ENCODE peak calls at places on chromosomes 11 and 22, in four cellular contexts. A is A549, E is psoas muscle, F is fibroblast of lung. M is an unnamed sample.

GRCh38 chr22:38258895-38259294 is 13.9 kb downstream of the TMEM184B start:
- DNase-seq in F (peak), E (no peak), A (no peak), M (no peak)

GRCh38 chr22:35812600-35812999 is 94.9 kb downstream of the APOL5 start:
- DNase-seq in A (no peak), F (no peak), E (no peak), M (no peak)

GRCh38 chr11:63839508-63840355 is 822 bp downstream of the MARK2 start:
- DNase-seq in A (no peak), E (peak), F (no peak), M (no peak)

GRCh38 chr22:38570841-38571364 is 920 bp upstream of the DMC1 start:
- DNase-seq in F (no peak), E (peak), A (peak), M (peak)

GRCh38 chr11:6354651-6355485 is 34.6 kb upstream of the CAVIN3 start:
- DNase-seq in E (no peak), A (no peak), F (no peak), M (no peak)

GRCh38 chr22:20591660-20592310 is 84.4 kb downstream of the MED15 start:
- DNase-seq in F (peak), A (no peak), E (no peak), M (peak)

GRCh38 chr11:33319965-33320813 is 63.0 kb downstream of the HIPK3 start:
- DNase-seq in F (no peak), A (no peak), E (no peak), M (no peak)

GRCh38 chr11:16604784-16605439 is 133.5 kb upstream of the C11orf58 start:
- DNase-seq in E (peak), A (no peak), F (peak), M (peak)

GRCh38 chr11:77093987-77094840 is 8.4 kb upstream of the OMP start:
- DNase-seq in A (no peak), F (no peak), E (peak), M (no peak)

GRCh38 chr11:5891216-5891800 is 1.7 kb upstream of the OR52E5 start:
- DNase-seq in E (no peak), F (peak), A (peak), M (no peak)

GRCh38 chr22:48226026-48227013 is 1463.9 kb downstream of the TBC1D22A start:
- DNase-seq in A (no peak), E (no peak), F (no peak), M (no peak)

GRCh38 chr22:48951836-48952235 is 875.8 kb downstream of the BRD1 start:
- DNase-seq in A (no peak), E (no peak), F (no peak), M (no peak)

GRCh38 chr11:93942176-93942575 is 79.0 kb upstream of the HEPHL1 start:
- DNase-seq in F (peak), E (no peak), A (no peak), M (no peak)

GRCh38 chr22:42617155-42617983 is 2.7 kb upstream of the POLDIP3 start:
- DNase-seq in E (no peak), A (no peak), F (no peak), M (no peak)

GRCh38 chr11:5865826-5866225 is 8.3 kb upstream of the OR52E8 start:
- DNase-seq in A (no peak), E (no peak), F (no peak), M (no peak)

GRCh38 chr11:61828629-61829407 is 718 bp downstream of the FADS2 start:
- DNase-seq in E (peak), A (peak), F (peak), M (no peak)

GRCh38 chr11:27524155-27524554 is 17.6 kb upstream of the LIN7C start:
- DNase-seq in F (peak), A (peak), E (no peak), M (peak)

GRCh38 chr22:37126882-37127281 is 17.4 kb upstream of the TMPRSS6 start:
- DNase-seq in A (no peak), E (no peak), F (no peak), M (no peak)
- TF ChIP-seq CTCF in A (peak), E (no peak), F (no peak), M (peak)

DNA sequence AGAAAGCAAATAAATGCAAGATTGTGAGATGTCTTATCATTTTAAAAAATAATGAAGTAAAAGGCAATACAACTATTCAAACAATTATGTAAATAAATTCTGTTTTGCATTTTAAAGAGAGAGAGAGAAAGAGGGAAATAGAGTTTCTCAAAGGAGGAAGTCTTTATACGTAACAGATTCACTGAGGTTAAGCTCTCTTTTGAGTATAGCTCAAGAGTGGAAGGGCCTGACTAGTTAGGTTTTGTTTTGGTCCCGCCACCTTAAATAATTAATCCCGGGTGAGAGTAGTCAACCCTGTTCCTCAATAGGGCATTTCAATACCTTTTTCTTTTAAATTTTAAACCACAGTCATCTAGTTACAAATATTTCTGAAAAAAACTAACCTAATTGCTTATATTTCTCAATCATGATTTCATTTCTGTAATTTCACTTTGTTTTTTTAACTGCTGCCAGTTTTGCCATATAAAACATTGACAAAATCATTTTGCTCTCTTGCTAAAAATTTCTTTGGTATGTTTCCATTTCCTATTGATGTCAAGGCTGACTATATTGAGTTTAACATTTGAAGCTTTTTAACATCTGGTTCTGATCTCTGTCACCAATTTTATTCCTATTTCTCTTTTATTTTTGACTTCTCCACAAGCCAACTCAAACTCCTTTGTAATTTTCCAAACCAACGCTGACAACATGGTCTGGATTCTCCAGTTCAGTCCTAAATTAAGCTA is 10.2 kb downstream of the OR10D3 start:
- DNase-seq in F (peak), E (no peak), A (no peak), M (no peak)
- TF ChIP-seq CTCF in F (no peak), E (no peak), A (no peak), M (no peak)

GRCh38 chr22:46828323-46829139 is 66.1 kb downstream of the TBC1D22A start:
- DNase-seq in E (no peak), F (no peak), A (peak), M (no peak)

GRCh38 chr22:46829140-46829891 is 66.9 kb downstream of the TBC1D22A start:
- DNase-seq in A (peak), F (peak), E (no peak), M (peak)

GRCh38 chr22:46827072-46827780 is 64.8 kb downstream of the TBC1D22A start:
- DNase-seq in A (no peak), F (no peak), E (no peak), M (no peak)

GRCh38 chr22:46826438-46826837 is 64.0 kb downstream of the TBC1D22A start:
- DNase-seq in F (no peak), A (no peak), E (no peak), M (no peak)

DNA sequence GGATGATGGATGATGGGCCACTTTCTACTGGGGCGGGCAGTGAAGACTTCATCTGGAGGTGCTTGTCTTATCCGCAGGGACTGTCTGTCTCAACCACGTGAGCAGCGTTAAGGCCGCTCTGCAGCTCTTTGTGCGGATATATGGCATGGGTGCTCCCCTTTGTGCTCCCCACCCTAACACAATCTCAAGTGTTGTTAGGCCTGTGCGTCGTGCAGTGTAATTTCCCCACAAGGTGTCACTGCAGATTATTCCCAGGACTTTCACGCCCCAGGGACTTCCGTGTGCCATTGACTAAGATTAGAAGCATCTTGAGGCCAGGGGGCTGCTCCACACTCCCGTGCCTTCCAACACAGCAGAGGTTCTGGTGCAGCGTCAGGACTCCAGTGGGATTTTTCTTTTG is 65.3 kb downstream of the TBC1D22A start:
- DNase-seq in E (no peak), A (peak), F (no peak), M (no peak)
- TF ChIP-seq CTCF in E (no peak), A (no peak), F (no peak), M (peak)

DNA sequence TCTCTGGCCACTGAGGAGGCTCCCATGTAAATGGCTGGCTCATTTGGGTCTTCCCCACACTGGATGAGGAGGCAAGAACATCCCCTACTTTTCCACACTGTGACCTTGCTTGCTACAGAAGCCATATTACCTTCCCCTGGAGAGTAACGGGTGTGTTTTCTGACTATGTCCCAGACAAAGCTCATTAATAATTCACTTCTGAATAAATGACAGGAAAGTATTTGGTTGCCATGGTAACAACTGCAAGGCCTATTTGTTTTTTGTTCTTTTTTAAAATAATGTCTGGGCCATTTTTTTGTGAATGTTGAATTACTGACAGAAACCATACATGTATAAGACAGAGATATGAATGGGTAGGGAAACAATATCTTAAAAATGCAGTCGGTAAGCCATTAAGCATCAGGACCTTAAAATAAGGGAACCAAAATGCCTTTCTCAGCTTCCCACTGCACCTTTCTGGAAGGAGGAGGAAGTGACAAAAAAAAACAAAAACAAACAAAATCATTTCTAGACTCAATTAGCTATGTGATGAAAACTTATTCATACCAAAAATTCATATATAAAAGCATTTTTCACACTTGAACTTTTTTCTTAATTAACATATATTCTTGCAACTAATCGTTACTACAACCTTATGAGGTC is 31.9 kb downstream of the SLC1A2 start:
- DNase-seq in A (peak), F (no peak), E (no peak), M (no peak)
- TF ChIP-seq CTCF in A (no peak), F (no peak), E (no peak), M (no peak)

GRCh38 chr22:46835693-46836092 is 73.2 kb downstream of the TBC1D22A start:
- DNase-seq in E (no peak), F (no peak), A (no peak), M (no peak)

GRCh38 chr22:46830841-46831240 is 68.4 kb downstream of the TBC1D22A start:
- DNase-seq in E (no peak), A (peak), F (no peak), M (peak)

GRCh38 chr22:46835288-46835687 is 72.8 kb downstream of the TBC1D22A start:
- DNase-seq in F (no peak), E (no peak), A (no peak), M (no peak)

GRCh38 chr22:46830001-46830715 is 67.7 kb downstream of the TBC1D22A start:
- DNase-seq in E (peak), F (peak), A (peak), M (peak)

GRCh38 chr22:46833228-46833627 is 70.8 kb downstream of the TBC1D22A start:
- DNase-seq in E (no peak), F (no peak), A (peak), M (no peak)
- TF ChIP-seq CTCF in E (no peak), F (peak), A (no peak), M (peak)

GRCh38 chr11:71252434-71252781 is at the start of gene SHANK2:
- DNase-seq in F (no peak), E (no peak), A (no peak), M (no peak)

GRCh38 chr11:71251159-71251721 is 1.1 kb downstream of the SHANK2 start:
- DNase-seq in E (no peak), A (no peak), F (no peak), M (no peak)

GRCh38 chr11:71250512-71251158 is 1.7 kb downstream of the SHANK2 start:
- DNase-seq in A (no peak), F (no peak), E (no peak), M (no peak)

GRCh38 chr11:71252782-71253730 is 679 bp upstream of the SHANK2 start:
- DNase-seq in A (peak), F (peak), E (no peak), M (peak)

DNA sequence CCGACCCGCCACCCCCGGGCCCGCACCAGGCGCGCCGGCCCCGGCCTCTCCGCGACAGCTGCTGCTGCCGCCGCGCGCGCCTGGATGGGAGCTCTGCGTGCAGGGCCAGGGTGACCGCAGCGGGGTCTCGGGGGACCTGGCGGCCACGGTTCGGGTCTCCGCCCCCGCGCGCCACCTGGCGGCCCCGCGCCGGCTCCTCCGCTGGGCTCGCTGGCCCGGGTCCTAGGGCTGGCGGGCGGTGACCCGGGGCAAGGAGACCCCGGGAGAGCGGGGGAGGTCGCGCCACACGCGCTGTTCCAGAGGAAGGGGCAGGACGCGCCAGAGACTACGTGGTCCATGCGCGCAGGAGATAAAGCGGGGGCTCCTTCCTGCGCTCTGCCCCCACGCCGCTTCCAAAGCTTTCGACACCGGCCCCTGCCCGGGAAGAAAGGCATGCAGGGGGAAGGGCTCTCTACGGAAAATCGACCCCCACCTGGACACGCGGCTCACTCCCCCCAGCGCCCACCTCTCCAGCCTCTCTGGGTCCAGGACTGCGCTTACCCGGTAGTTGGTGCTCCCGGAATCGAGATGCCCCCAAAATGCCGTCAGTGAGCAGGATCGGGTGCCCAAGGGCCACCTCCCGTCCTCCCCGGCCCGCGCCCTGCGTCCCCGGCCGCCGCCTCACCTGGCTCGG is 480 bp downstream of the SHANK2 start:
- DNase-seq in F (no peak), E (no peak), A (peak), M (no peak)
- TF ChIP-seq CTCF in F (no peak), E (no peak), A (peak), M (peak)

DNA sequence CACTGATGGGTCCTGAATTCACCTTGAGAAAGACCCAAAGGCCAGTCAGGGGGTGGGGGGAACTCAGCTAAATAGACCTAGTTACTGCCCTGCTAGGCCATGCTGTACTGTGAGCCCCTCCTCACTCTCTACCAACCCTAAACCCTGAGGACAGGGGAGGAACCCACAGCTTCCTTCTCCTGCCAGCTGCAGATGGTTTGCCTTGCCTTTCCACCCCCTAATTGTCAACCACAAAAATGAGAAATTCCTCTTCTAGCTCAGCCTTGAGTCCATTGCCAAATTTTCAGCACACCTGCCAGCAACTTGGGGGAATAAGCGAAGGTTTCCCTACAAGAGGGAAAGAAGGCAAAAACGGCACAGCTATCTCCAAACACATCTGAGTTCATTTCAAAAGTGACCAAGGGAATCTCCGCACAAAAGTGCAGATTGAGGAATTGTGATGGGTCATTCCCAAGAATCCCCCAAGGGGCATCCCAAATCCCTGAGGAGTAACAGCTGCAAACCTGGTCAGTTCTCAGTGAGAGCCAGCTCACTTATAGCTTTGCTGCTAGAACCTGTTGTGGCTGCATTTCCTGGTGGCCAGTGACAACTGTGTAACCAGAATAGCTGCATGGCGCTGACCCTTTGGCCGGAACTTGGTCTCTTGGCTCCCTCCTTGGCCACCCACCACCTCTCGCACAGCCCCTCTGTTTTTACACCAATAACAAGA is 2.4 kb upstream of the TTC36 start:
- DNase-seq in A (no peak), F (no peak), E (no peak), M (no peak)
- TF ChIP-seq CTCF in A (no peak), F (no peak), E (no peak), M (no peak)

GRCh38 chr11:95968585-95968984 is 44.7 kb upstream of the MTMR2 start:
- DNase-seq in A (no peak), E (no peak), F (peak), M (peak)
- TF ChIP-seq CTCF in A (no peak), E (peak), F (peak), M (peak)

M was measured in HFFc6.